ENCODE peak calls at places on chromosomes 1 and 21, in ten cellular contexts. C is IMR-90; L is neural progenitor cell; M is GM23248; W is right atrium auricular region; Q is suprapubic skin; O is heart left ventricle; A is HAP-1; H is psoas muscle; G is CD8-positive, alpha-beta memory T cell. V is an unnamed sample.
A peak's percentile ranks its signal among the peaks of the same experiment; 100 is the strongest.

GRCh38 chr21:33027401-33028185 is 1.9 kb downstream of the OLIG2 start:
- DNase-seq in M (no peak), Q (no peak), W (no peak), H (no peak), G (no peak), C (no peak), L (peak; percentile 62), A (no peak), O (no peak), V (no peak)

GRCh38 chr1:54558434-54559030 is 10.5 kb downstream of the ACOT11 start:
- DNase-seq in A (no peak), O (no peak), L (no peak), W (peak; percentile 55), C (no peak), H (no peak), G (no peak), M (no peak), Q (peak; percentile 30), V (peak; percentile 62)

GRCh38 chr1:156549390-156549789 is 23.0 kb downstream of the IQGAP3 start:
- DNase-seq in O (no peak), W (no peak), M (no peak), C (no peak), H (no peak), A (no peak), G (no peak), Q (no peak), L (no peak), V (peak; percentile 27)

GRCh38 chr1:229272164-229273158 is 1.6 kb downstream of the RAB4A start:
- DNase-seq in H (no peak), A (no peak), M (peak; percentile 39), C (no peak), W (no peak), L (no peak), Q (no peak), G (no peak), O (no peak), V (no peak)

GRCh38 chr1:229229137-229229720 is 41.7 kb upstream of the RAB4A start:
- DNase-seq in Q (no peak), A (no peak), M (peak; percentile 49), O (no peak), L (peak; percentile 36), H (no peak), W (no peak), G (no peak), C (no peak), V (peak; percentile 13)

GRCh38 chr1:119582801-119583200 is 65.3 kb downstream of the ZNF697 start:
- DNase-seq in Q (no peak), L (peak; percentile 69), M (peak; percentile 79), W (no peak), A (no peak), O (peak; percentile 53), H (no peak), C (peak; percentile 55), G (no peak), V (peak; percentile 42)

GRCh38 chr1:6254691-6255090 is 6.2 kb downstream of the GPR153 start:
- DNase-seq in A (no peak), Q (no peak), W (no peak), C (no peak), M (no peak), L (no peak), O (no peak), G (no peak), H (no peak), V (no peak)

GRCh38 chr1:172180886-172181285 is 239.6 kb upstream of the C1orf105 start:
- DNase-seq in C (peak; percentile 70), G (no peak), Q (no peak), L (no peak), M (peak; percentile 84), W (no peak), H (peak; percentile 66), O (peak; percentile 48), A (no peak), V (no peak)

GRCh38 chr1:92826792-92827191 is 5.0 kb upstream of the RPL5 start:
- DNase-seq in H (no peak), W (no peak), G (no peak), C (no peak), O (no peak), Q (no peak), L (no peak), M (peak; percentile 34), A (no peak), V (no peak)

GRCh38 chr1:171743014-171743870 is 1.4 kb upstream of the VAMP4 start:
- DNase-seq in Q (no peak), H (no peak), A (peak; percentile 46), L (no peak), W (no peak), C (peak; percentile 89), O (no peak), G (no peak), M (peak; percentile 95), V (peak; percentile 19)

GRCh38 chr1:162020145-162020544 is 3.5 kb downstream of the OLFML2B start:
- DNase-seq in L (no peak), H (no peak), C (no peak), G (no peak), Q (no peak), O (no peak), A (no peak), M (no peak), W (no peak), V (no peak)

GRCh38 chr1:26533951-26534514 is 4.5 kb downstream of the RPS6KA1 start:
- DNase-seq in L (no peak), C (no peak), M (no peak), A (no peak), O (no peak), W (no peak), H (no peak), G (no peak), Q (no peak), V (no peak)
- H3K4me1 ChIP-seq in L (peaks cover 21% of the 10 kb centered on the region), C (peaks cover 4% of the 10 kb centered on the region), M (no peaks in the 10 kb centered on the region), A (peaks cover 12% of the 10 kb centered on the region), O (no peaks in the 10 kb centered on the region), W (peaks cover 15% of the 10 kb centered on the region), H (no peaks in the 10 kb centered on the region), G (peaks cover 63% of the 10 kb centered on the region), Q (peaks cover 38% of the 10 kb centered on the region), V (peaks cover 30% of the 10 kb centered on the region)

GRCh38 chr1:8353386-8353785 is 35.5 kb downstream of the SLC45A1 start:
- DNase-seq in M (no peak), W (no peak), A (no peak), Q (no peak), G (no peak), C (no peak), H (peak; percentile 71), L (no peak), O (no peak), V (peak; percentile 1)
- H3K36me3 ChIP-seq in M (peaks cover 37% of the 10 kb centered on the region), W (peaks cover 50% of the 10 kb centered on the region), A (peaks cover 21% of the 10 kb centered on the region), Q (peaks cover 58% of the 10 kb centered on the region), G (peaks cover 37% of the 10 kb centered on the region), C (peaks cover 57% of the 10 kb centered on the region), H (peaks cover 59% of the 10 kb centered on the region), L (no peaks in the 10 kb centered on the region), O (peaks cover 57% of the 10 kb centered on the region), V (peaks cover 49% of the 10 kb centered on the region)

DNA sequence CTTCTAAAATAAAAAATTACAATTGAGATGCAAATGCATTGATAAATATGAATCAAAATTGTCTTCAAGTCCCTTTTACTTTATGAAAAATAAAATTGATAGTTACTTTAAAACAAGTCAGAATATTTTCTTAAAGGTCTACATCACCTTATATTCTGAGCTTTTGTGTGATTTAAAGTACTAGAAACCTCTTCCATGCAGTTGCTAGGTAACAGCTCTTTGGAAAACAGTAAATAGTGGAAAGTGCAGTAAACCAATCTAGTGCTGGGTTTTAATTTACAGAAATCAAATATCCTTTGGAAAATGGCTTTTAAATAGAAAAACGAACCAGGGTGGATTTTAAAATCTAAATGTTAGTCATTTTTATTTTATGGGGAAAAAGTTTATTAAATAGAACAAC is 227.9 kb downstream of the KCNT2 start:
- DNase-seq in C (no peak), A (peak; percentile 25), H (no peak), Q (no peak), O (no peak), M (peak; percentile 20), L (no peak), W (no peak), G (no peak), V (no peak)
- H3K4me1 ChIP-seq in C (no peaks in the 10 kb centered on the region), A (peaks cover 5% of the 10 kb centered on the region), H (no peaks in the 10 kb centered on the region), Q (no peaks in the 10 kb centered on the region), O (no peaks in the 10 kb centered on the region), M (no peaks in the 10 kb centered on the region), L (no peaks in the 10 kb centered on the region), W (no peaks in the 10 kb centered on the region), G (no peaks in the 10 kb centered on the region), V (peaks cover 8% of the 10 kb centered on the region)

DNA sequence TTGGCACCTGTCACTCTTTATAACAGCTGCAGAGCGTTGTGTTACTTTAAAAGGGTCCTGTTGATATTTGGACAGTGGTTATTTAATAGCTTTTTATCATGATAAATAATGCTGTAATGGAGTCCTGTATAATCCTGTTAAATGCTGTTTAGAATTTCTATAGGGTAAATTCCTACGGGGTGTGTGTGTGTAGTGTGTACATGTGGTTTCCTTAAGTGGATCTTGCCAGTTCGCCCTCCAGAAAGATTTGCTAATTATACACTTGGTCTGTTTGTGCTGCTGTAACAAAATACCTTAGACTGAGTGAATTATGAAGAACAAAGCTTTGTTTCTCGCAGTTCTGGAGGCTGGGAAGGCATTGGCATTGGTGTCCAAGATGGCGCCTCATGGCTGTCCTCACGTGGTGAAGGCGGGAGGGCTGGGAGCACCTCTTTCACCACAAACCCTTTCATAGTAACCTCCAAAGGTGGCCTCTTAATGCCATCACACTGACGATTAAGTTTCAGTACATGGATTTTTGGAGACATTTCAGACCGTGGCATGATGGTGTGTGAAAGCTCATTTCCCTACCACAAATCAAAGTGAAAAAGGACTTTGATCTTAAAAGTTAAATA is 11.2 kb downstream of the PRMT2 start:
- DNase-seq in M (no peak), A (peak; percentile 97), L (no peak), G (no peak), C (no peak), W (no peak), O (no peak), H (no peak), Q (no peak), V (no peak)
- H3K36me3 ChIP-seq in M (peaks cover 37% of the 10 kb centered on the region), A (peaks cover 30% of the 10 kb centered on the region), L (peaks cover 21% of the 10 kb centered on the region), G (peaks cover 70% of the 10 kb centered on the region), C (peaks cover 73% of the 10 kb centered on the region), W (peaks cover 79% of the 10 kb centered on the region), O (peaks cover 100% of the 10 kb centered on the region), H (peaks cover 85% of the 10 kb centered on the region), Q (peaks cover 92% of the 10 kb centered on the region), V (peaks cover 57% of the 10 kb centered on the region)